ENCODE peak calls at places on chromosome 22, in eight cellular contexts. One of them, this sample, is unnamed.

GRCh38 chr22:19984851-19985811 is 31.5 kb downstream of the ARVCF start:
- DNase-seq in breast epithelium: no peak
- DNase-seq in thoracic aorta: no peak
- DNase-seq in sigmoid colon: no peak
- DNase-seq in lung: no peak
- DNase-seq in astrocyte: no peak
- DNase-seq in brain microvascular endothelial cell: no peak
- DNase-seq in tibial nerve: no peak
- DNase-seq in this sample: no peak

GRCh38 chr22:19506212-19506611 is 18.0 kb downstream of the CLDN5 start:
- DNase-seq in astrocyte: no peak
- DNase-seq in breast epithelium: no peak
- DNase-seq in tibial nerve: no peak
- DNase-seq in lung: no peak
- DNase-seq in brain microvascular endothelial cell: no peak
- DNase-seq in thoracic aorta: no peak
- DNase-seq in sigmoid colon: no peak
- DNase-seq in this sample: no peak

GRCh38 chr22:46083383-46084350 is 66.7 kb upstream of the PPARA start:
- DNase-seq in breast epithelium: no peak
- DNase-seq in thoracic aorta: no peak
- DNase-seq in brain microvascular endothelial cell: no peak
- DNase-seq in lung: no peak
- DNase-seq in astrocyte: no peak
- DNase-seq in sigmoid colon: peak; percentile 72
- DNase-seq in tibial nerve: peak; percentile 15
- DNase-seq in this sample: no peak

GRCh38 chr22:26922804-26923203 is 265.4 kb downstream of the MIAT start:
- DNase-seq in tibial nerve: no peak
- DNase-seq in thoracic aorta: no peak
- DNase-seq in brain microvascular endothelial cell: no peak
- DNase-seq in sigmoid colon: no peak
- DNase-seq in breast epithelium: no peak
- DNase-seq in astrocyte: no peak
- DNase-seq in lung: no peak
- DNase-seq in this sample: peak; percentile 11

GRCh38 chr22:29998627-29999026 is 81.6 kb upstream of the HORMAD2 start:
- DNase-seq in sigmoid colon: no peak
- DNase-seq in breast epithelium: no peak
- DNase-seq in brain microvascular endothelial cell: no peak
- DNase-seq in thoracic aorta: no peak
- DNase-seq in lung: no peak
- DNase-seq in astrocyte: no peak
- DNase-seq in tibial nerve: no peak
- DNase-seq in this sample: no peak

GRCh38 chr22:36238348-36239149 is 778 bp downstream of the APOL2 start:
- DNase-seq in lung: no peak
- DNase-seq in sigmoid colon: no peak
- DNase-seq in astrocyte: no peak
- DNase-seq in tibial nerve: no peak
- DNase-seq in breast epithelium: no peak
- DNase-seq in brain microvascular endothelial cell: no peak
- DNase-seq in thoracic aorta: no peak
- DNase-seq in this sample: no peak

GRCh38 chr22:26550498-26551033 is 38.3 kb upstream of the TFIP11 start:
- DNase-seq in thoracic aorta: no peak
- DNase-seq in tibial nerve: no peak
- DNase-seq in astrocyte: peak; percentile 99
- DNase-seq in lung: peak; percentile 75
- DNase-seq in breast epithelium: no peak
- DNase-seq in sigmoid colon: no peak
- DNase-seq in brain microvascular endothelial cell: peak; percentile 87
- DNase-seq in this sample: no peak

GRCh38 chr22:46031561-46031960 is 54.6 kb upstream of the WNT7B start:
- DNase-seq in thoracic aorta: no peak
- DNase-seq in lung: no peak
- DNase-seq in astrocyte: no peak
- DNase-seq in brain microvascular endothelial cell: no peak
- DNase-seq in sigmoid colon: no peak
- DNase-seq in breast epithelium: no peak
- DNase-seq in tibial nerve: no peak
- DNase-seq in this sample: no peak

GRCh38 chr22:31394326-31394725 is 5.1 kb upstream of the DRG1 start:
- DNase-seq in lung: no peak
- DNase-seq in breast epithelium: no peak
- DNase-seq in astrocyte: no peak
- DNase-seq in thoracic aorta: no peak
- DNase-seq in sigmoid colon: no peak
- DNase-seq in tibial nerve: no peak
- DNase-seq in brain microvascular endothelial cell: peak; percentile 38
- DNase-seq in this sample: no peak

GRCh38 chr22:29310065-29310862 is 3.8 kb downstream of the GAS2L1 start:
- DNase-seq in brain microvascular endothelial cell: no peak
- DNase-seq in breast epithelium: no peak
- DNase-seq in lung: no peak
- DNase-seq in astrocyte: no peak
- DNase-seq in thoracic aorta: no peak
- DNase-seq in sigmoid colon: peak; percentile 79
- DNase-seq in tibial nerve: no peak
- DNase-seq in this sample: no peak

GRCh38 chr22:19823638-19824196 is 31.0 kb downstream of the GNB1L start:
- DNase-seq in astrocyte: no peak
- DNase-seq in thoracic aorta: no peak
- DNase-seq in sigmoid colon: peak; percentile 26
- DNase-seq in tibial nerve: no peak
- DNase-seq in lung: no peak
- DNase-seq in breast epithelium: peak; percentile 85
- DNase-seq in brain microvascular endothelial cell: no peak
- DNase-seq in this sample: peak; percentile 34

GRCh38 chr22:44712962-44713361 is 11.0 kb downstream of the PRR5 start:
- DNase-seq in sigmoid colon: no peak
- DNase-seq in tibial nerve: no peak
- DNase-seq in lung: no peak
- DNase-seq in thoracic aorta: no peak
- DNase-seq in astrocyte: no peak
- DNase-seq in breast epithelium: no peak
- DNase-seq in brain microvascular endothelial cell: no peak
- DNase-seq in this sample: no peak

GRCh38 chr22:46143491-46144147 is 6.7 kb upstream of the PPARA start:
- DNase-seq in breast epithelium: no peak
- DNase-seq in sigmoid colon: peak; percentile 48
- DNase-seq in lung: no peak
- DNase-seq in thoracic aorta: no peak
- DNase-seq in astrocyte: no peak
- DNase-seq in brain microvascular endothelial cell: no peak
- DNase-seq in tibial nerve: no peak
- DNase-seq in this sample: no peak

GRCh38 chr22:44037519-44038370 is 13.6 kb downstream of the PARVB start:
- DNase-seq in tibial nerve: no peak
- DNase-seq in thoracic aorta: no peak
- DNase-seq in breast epithelium: no peak
- DNase-seq in lung: no peak
- DNase-seq in astrocyte: peak; percentile 93
- DNase-seq in sigmoid colon: peak; percentile 85
- DNase-seq in brain microvascular endothelial cell: peak; percentile 90
- DNase-seq in this sample: peak; percentile 84

GRCh38 chr22:45671051-45671782 is 417 bp upstream of the ATXN10 start:
- DNase-seq in sigmoid colon: peak; percentile 73
- DNase-seq in astrocyte: no peak
- DNase-seq in tibial nerve: no peak
- DNase-seq in brain microvascular endothelial cell: no peak
- DNase-seq in thoracic aorta: no peak
- DNase-seq in lung: no peak
- DNase-seq in breast epithelium: no peak
- DNase-seq in this sample: no peak

GRCh38 chr22:44391481-44392445 is 79.0 kb upstream of the SHISAL1 start:
- DNase-seq in tibial nerve: no peak
- DNase-seq in breast epithelium: no peak
- DNase-seq in thoracic aorta: no peak
- DNase-seq in sigmoid colon: peak; percentile 50
- DNase-seq in brain microvascular endothelial cell: no peak
- DNase-seq in lung: no peak
- DNase-seq in astrocyte: no peak
- DNase-seq in this sample: no peak

GRCh38 chr22:32811788-32812187 is 10.3 kb downstream of the TIMP3 start:
- DNase-seq in brain microvascular endothelial cell: no peak
- DNase-seq in thoracic aorta: no peak
- DNase-seq in tibial nerve: no peak
- DNase-seq in sigmoid colon: no peak
- DNase-seq in breast epithelium: no peak
- DNase-seq in lung: no peak
- DNase-seq in astrocyte: no peak
- DNase-seq in this sample: no peak
- H3K27ac ChIP-seq in brain microvascular endothelial cell: no peak overlapping the region
- H3K27ac ChIP-seq in thoracic aorta: no peak overlapping the region
- H3K27ac ChIP-seq in tibial nerve: no peak overlapping the region
- H3K27ac ChIP-seq in sigmoid colon: no peak overlapping the region
- H3K27ac ChIP-seq in breast epithelium: no peak overlapping the region
- H3K27ac ChIP-seq in lung: peak overlapping the region; percentile 65
- H3K27ac ChIP-seq in astrocyte: no peak overlapping the region
- H3K27ac ChIP-seq in this sample: no peak overlapping the region

DNA sequence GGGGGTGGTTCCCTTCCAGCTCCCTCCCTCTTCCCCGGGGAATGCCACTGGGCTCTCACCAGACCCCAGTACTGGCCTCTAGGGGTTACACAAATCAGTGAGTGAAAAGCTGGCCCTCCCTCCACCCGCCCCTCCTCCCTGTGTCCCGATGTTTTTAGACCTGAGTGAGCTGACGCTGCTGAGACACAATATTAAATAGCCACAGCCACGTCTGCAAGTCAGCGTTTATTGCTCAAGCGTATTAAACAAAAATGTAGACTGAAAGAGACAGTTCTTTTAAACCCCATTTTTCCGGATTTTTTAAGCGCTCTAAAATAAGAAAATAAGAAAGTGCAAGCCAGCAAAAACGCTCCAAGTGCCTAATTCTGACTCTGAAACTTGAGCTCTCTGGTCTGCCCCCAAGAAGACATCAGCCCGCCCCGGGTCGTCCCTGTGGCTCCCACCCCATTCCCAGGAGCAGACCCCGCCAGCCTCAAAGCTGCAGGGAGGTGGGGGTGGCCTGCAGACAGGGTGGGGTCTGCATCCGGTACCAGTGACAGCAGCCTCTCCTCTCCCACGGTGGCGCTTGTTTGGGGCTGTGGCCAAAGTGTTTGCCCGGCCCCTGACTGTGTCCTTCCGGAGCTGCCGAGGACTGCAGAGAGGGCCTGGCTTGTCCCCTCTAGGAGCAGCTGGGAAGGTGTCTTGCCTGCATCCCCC is 1.2 kb upstream of the TTLL8 start:
- DNase-seq in astrocyte: no peak
- DNase-seq in tibial nerve: no peak
- DNase-seq in brain microvascular endothelial cell: peak; percentile 7
- DNase-seq in thoracic aorta: no peak
- DNase-seq in breast epithelium: no peak
- DNase-seq in sigmoid colon: no peak
- DNase-seq in lung: no peak
- DNase-seq in this sample: peak; percentile 15
- TF ChIP-seq CTCF in astrocyte: no peak
- TF ChIP-seq CTCF in tibial nerve: no peak
- TF ChIP-seq CTCF in brain microvascular endothelial cell: peak; percentile 21
- TF ChIP-seq CTCF in thoracic aorta: no peak
- TF ChIP-seq CTCF in breast epithelium: no peak
- TF ChIP-seq CTCF in sigmoid colon: no peak
- TF ChIP-seq CTCF in lung: no peak
- TF ChIP-seq CTCF in this sample: no peak

GRCh38 chr22:39527481-39527961 is 5.0 kb downstream of the RPS19BP1 start:
- DNase-seq in breast epithelium: no peak
- DNase-seq in sigmoid colon: no peak
- DNase-seq in thoracic aorta: no peak
- DNase-seq in brain microvascular endothelial cell: no peak
- DNase-seq in tibial nerve: no peak
- DNase-seq in lung: no peak
- DNase-seq in astrocyte: no peak
- DNase-seq in this sample: no peak

GRCh38 chr22:39528080-39528661 is 4.4 kb downstream of the RPS19BP1 start:
- DNase-seq in breast epithelium: no peak
- DNase-seq in tibial nerve: no peak
- DNase-seq in brain microvascular endothelial cell: no peak
- DNase-seq in sigmoid colon: no peak
- DNase-seq in lung: no peak
- DNase-seq in astrocyte: no peak
- DNase-seq in thoracic aorta: no peak
- DNase-seq in this sample: no peak

GRCh38 chr22:39529487-39529851 is 3.1 kb downstream of the RPS19BP1 start:
- DNase-seq in astrocyte: no peak
- DNase-seq in tibial nerve: no peak
- DNase-seq in lung: no peak
- DNase-seq in sigmoid colon: no peak
- DNase-seq in thoracic aorta: no peak
- DNase-seq in breast epithelium: no peak
- DNase-seq in brain microvascular endothelial cell: no peak
- DNase-seq in this sample: no peak

GRCh38 chr22:39530136-39530535 is 2.4 kb downstream of the RPS19BP1 start:
- DNase-seq in breast epithelium: no peak
- DNase-seq in brain microvascular endothelial cell: no peak
- DNase-seq in tibial nerve: no peak
- DNase-seq in astrocyte: no peak
- DNase-seq in thoracic aorta: no peak
- DNase-seq in lung: no peak
- DNase-seq in sigmoid colon: no peak
- DNase-seq in this sample: no peak

DNA sequence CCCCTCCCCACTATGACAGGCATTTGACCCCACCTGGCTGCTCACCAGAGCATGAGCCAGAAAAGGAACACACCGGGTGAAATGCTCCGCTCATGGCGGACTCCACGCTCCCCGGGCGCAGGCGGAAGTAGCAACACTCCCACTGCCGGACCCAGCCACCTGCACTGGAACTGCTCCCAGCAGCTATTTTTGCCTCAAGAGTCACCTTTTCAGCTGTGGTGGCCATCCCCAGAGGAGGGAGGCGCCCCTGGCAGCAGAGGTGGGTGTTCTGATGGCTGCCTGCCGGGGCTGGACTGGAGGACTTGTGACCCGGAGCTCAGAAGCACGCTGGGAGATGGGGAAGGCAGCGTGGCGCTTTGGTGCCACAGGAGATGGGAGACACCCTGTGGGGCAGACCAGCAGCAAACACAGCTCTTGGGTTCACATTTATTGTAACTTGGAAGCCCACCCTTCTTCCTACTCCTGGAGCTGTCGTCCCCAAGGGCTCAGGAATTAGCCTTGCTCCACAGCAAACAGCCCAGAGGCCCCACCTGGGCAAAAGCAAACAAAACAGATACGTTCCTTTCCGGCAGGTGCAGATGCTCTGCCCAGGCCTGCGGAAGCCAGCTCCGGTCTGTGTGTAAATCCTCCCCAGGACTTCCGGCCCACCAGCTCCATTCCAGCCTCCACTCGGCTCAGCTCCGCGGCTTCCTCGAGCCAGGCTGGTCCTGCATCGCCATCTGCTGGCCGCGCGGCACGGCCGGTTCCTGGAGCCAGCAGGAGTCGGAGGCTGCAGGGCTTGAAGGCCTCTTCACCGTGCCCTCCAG is 3.7 kb downstream of the RPS19BP1 start:
- DNase-seq in thoracic aorta: peak; percentile 59
- DNase-seq in astrocyte: peak; percentile 87
- DNase-seq in brain microvascular endothelial cell: peak; percentile 78
- DNase-seq in breast epithelium: peak; percentile 89
- DNase-seq in sigmoid colon: peak; percentile 96
- DNase-seq in lung: peak; percentile 92
- DNase-seq in tibial nerve: peak; percentile 83
- DNase-seq in this sample: peak; percentile 67
- H3K27ac ChIP-seq in thoracic aorta: peak overlapping the region; percentile 17
- H3K27ac ChIP-seq in astrocyte: no peak overlapping the region
- H3K27ac ChIP-seq in brain microvascular endothelial cell: no peak overlapping the region
- H3K27ac ChIP-seq in breast epithelium: peak overlapping the region; percentile 73
- H3K27ac ChIP-seq in sigmoid colon: peak overlapping the region; percentile 73
- H3K27ac ChIP-seq in lung: no peak overlapping the region
- H3K27ac ChIP-seq in tibial nerve: no peak overlapping the region
- H3K27ac ChIP-seq in this sample: peak overlapping the region; percentile 98

GRCh38 chr22:48979482-48979881 is 848.2 kb downstream of the BRD1 start:
- DNase-seq in sigmoid colon: no peak
- DNase-seq in breast epithelium: no peak
- DNase-seq in thoracic aorta: no peak
- DNase-seq in lung: no peak
- DNase-seq in tibial nerve: no peak
- DNase-seq in brain microvascular endothelial cell: no peak
- DNase-seq in astrocyte: no peak
- DNase-seq in this sample: no peak
- TF ChIP-seq CTCF in sigmoid colon: no peak
- TF ChIP-seq CTCF in breast epithelium: no peak
- TF ChIP-seq CTCF in thoracic aorta: no peak
- TF ChIP-seq CTCF in lung: no peak
- TF ChIP-seq CTCF in tibial nerve: no peak
- TF ChIP-seq CTCF in brain microvascular endothelial cell: no peak
- TF ChIP-seq CTCF in astrocyte: no peak
- TF ChIP-seq CTCF in this sample: no peak